ENCODE peak calls at places on chromosome 3, in ten cellular contexts. One of them, this sample, is unnamed.

GRCh38 chr3:134607054-134608022 is 43.5 kb downstream of the KY start:
- DNase-seq in tibial nerve: no peak
- DNase-seq in lower leg skin: no peak
- DNase-seq in neural crest cell: no peak
- DNase-seq in WERI-Rb-1: no peak
- DNase-seq in kidney epithelial cell: no peak
- DNase-seq in Peyer's patch: peak
- DNase-seq in H9: no peak
- DNase-seq in GM10248: no peak
- DNase-seq in heart left ventricle: no peak
- DNase-seq in this sample: no peak

GRCh38 chr3:81585057-81585456 is 176.4 kb downstream of the GBE1 start:
- DNase-seq in H9: no peak
- DNase-seq in tibial nerve: no peak
- DNase-seq in neural crest cell: no peak
- DNase-seq in GM10248: no peak
- DNase-seq in kidney epithelial cell: no peak
- DNase-seq in WERI-Rb-1: no peak
- DNase-seq in lower leg skin: no peak
- DNase-seq in Peyer's patch: no peak
- DNase-seq in heart left ventricle: no peak
- DNase-seq in this sample: no peak

GRCh38 chr3:134895181-134895580 is 100.1 kb downstream of the EPHB1 start:
- DNase-seq in lower leg skin: no peak
- DNase-seq in heart left ventricle: no peak
- DNase-seq in Peyer's patch: no peak
- DNase-seq in H9: no peak
- DNase-seq in GM10248: no peak
- DNase-seq in tibial nerve: no peak
- DNase-seq in neural crest cell: no peak
- DNase-seq in WERI-Rb-1: no peak
- DNase-seq in kidney epithelial cell: no peak
- DNase-seq in this sample: no peak

GRCh38 chr3:8969246-8969645 is 6.0 kb upstream of the RAD18 start:
- DNase-seq in GM10248: no peak
- DNase-seq in kidney epithelial cell: no peak
- DNase-seq in Peyer's patch: no peak
- DNase-seq in neural crest cell: no peak
- DNase-seq in tibial nerve: no peak
- DNase-seq in H9: no peak
- DNase-seq in heart left ventricle: no peak
- DNase-seq in WERI-Rb-1: peak
- DNase-seq in lower leg skin: no peak
- DNase-seq in this sample: no peak

GRCh38 chr3:17287006-17287689 is 402.4 kb downstream of the PLCL2 start:
- DNase-seq in neural crest cell: no peak
- DNase-seq in lower leg skin: no peak
- DNase-seq in heart left ventricle: no peak
- DNase-seq in tibial nerve: no peak
- DNase-seq in WERI-Rb-1: no peak
- DNase-seq in H9: no peak
- DNase-seq in kidney epithelial cell: no peak
- DNase-seq in Peyer's patch: no peak
- DNase-seq in GM10248: no peak
- DNase-seq in this sample: no peak

GRCh38 chr3:10748040-10748439 is 68.0 kb upstream of the SLC6A11 start:
- DNase-seq in WERI-Rb-1: no peak
- DNase-seq in GM10248: no peak
- DNase-seq in H9: no peak
- DNase-seq in Peyer's patch: no peak
- DNase-seq in kidney epithelial cell: no peak
- DNase-seq in neural crest cell: no peak
- DNase-seq in lower leg skin: no peak
- DNase-seq in heart left ventricle: no peak
- DNase-seq in tibial nerve: no peak
- DNase-seq in this sample: no peak

GRCh38 chr3:130707914-130708601 is 38.6 kb downstream of the PIK3R4 start:
- DNase-seq in GM10248: no peak
- DNase-seq in neural crest cell: no peak
- DNase-seq in lower leg skin: no peak
- DNase-seq in tibial nerve: no peak
- DNase-seq in WERI-Rb-1: no peak
- DNase-seq in Peyer's patch: no peak
- DNase-seq in kidney epithelial cell: no peak
- DNase-seq in H9: no peak
- DNase-seq in heart left ventricle: no peak
- DNase-seq in this sample: no peak

GRCh38 chr3:81307221-81307620 is 454.2 kb downstream of the GBE1 start:
- DNase-seq in heart left ventricle: no peak
- DNase-seq in tibial nerve: no peak
- DNase-seq in GM10248: no peak
- DNase-seq in Peyer's patch: no peak
- DNase-seq in neural crest cell: no peak
- DNase-seq in WERI-Rb-1: no peak
- DNase-seq in H9: no peak
- DNase-seq in lower leg skin: no peak
- DNase-seq in kidney epithelial cell: no peak
- DNase-seq in this sample: no peak

GRCh38 chr3:46482632-46483311 is 15.0 kb upstream of the RTP3 start:
- DNase-seq in GM10248: no peak
- DNase-seq in WERI-Rb-1: no peak
- DNase-seq in Peyer's patch: no peak
- DNase-seq in lower leg skin: no peak
- DNase-seq in kidney epithelial cell: peak
- DNase-seq in H9: no peak
- DNase-seq in neural crest cell: no peak
- DNase-seq in heart left ventricle: no peak
- DNase-seq in tibial nerve: no peak
- DNase-seq in this sample: no peak

GRCh38 chr3:156533205-156533604 is 21.7 kb downstream of the SSR3 start:
- DNase-seq in GM10248: no peak
- DNase-seq in tibial nerve: no peak
- DNase-seq in neural crest cell: no peak
- DNase-seq in Peyer's patch: no peak
- DNase-seq in WERI-Rb-1: no peak
- DNase-seq in H9: no peak
- DNase-seq in kidney epithelial cell: no peak
- DNase-seq in heart left ventricle: peak
- DNase-seq in lower leg skin: no peak
- DNase-seq in this sample: no peak

GRCh38 chr3:101521251-101521701 is 8.3 kb upstream of the SENP7 start:
- DNase-seq in tibial nerve: no peak
- DNase-seq in WERI-Rb-1: no peak
- DNase-seq in lower leg skin: no peak
- DNase-seq in neural crest cell: no peak
- DNase-seq in Peyer's patch: no peak
- DNase-seq in H9: no peak
- DNase-seq in kidney epithelial cell: no peak
- DNase-seq in GM10248: no peak
- DNase-seq in heart left ventricle: no peak
- DNase-seq in this sample: no peak

GRCh38 chr3:45034612-45035252 is 8.6 kb downstream of the CLEC3B start:
- DNase-seq in H9: no peak
- DNase-seq in tibial nerve: peak
- DNase-seq in WERI-Rb-1: peak
- DNase-seq in GM10248: peak
- DNase-seq in Peyer's patch: peak
- DNase-seq in neural crest cell: no peak
- DNase-seq in lower leg skin: peak
- DNase-seq in heart left ventricle: peak
- DNase-seq in kidney epithelial cell: no peak
- DNase-seq in this sample: peak

GRCh38 chr3:173583496-173583895 is 186.0 kb downstream of the NLGN1 start:
- DNase-seq in tibial nerve: no peak
- DNase-seq in H9: no peak
- DNase-seq in GM10248: no peak
- DNase-seq in lower leg skin: no peak
- DNase-seq in WERI-Rb-1: no peak
- DNase-seq in heart left ventricle: no peak
- DNase-seq in neural crest cell: no peak
- DNase-seq in Peyer's patch: no peak
- DNase-seq in kidney epithelial cell: no peak
- DNase-seq in this sample: no peak

DNA sequence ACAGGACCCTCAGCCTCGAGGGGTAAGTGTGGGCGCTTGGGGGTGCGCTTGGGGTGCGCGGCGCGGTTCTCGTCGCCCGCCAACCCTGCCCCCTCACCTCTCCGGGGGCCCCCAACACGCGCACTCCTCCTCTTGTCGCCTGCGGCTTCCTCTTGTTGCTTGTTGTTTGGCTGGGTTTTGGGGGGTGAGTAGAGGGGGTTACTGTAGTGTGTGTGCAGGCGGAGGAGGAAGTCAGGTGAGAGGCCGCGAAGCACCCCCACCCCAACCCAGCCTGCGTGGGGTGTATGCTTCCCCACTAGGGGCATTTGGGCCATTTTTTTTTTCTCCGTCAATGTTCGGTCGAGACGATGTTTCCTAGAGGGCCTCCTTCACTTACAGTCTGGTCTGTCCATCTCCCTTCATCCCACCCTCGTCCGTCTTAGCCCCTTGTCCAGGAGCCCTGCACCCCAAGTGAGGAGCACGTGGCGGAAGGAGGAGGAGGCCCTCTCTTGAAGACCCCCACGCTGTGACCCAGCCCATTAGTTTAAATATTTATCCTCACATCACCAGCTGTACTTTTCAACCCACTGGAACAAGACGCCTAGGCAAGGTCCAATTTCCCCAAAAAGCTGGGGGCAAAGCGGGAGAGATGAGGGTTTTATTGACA is 20.4 kb upstream of the SATB1 start:
- DNase-seq in kidney epithelial cell: no peak
- DNase-seq in GM10248: no peak
- DNase-seq in tibial nerve: no peak
- DNase-seq in WERI-Rb-1: peak
- DNase-seq in lower leg skin: no peak
- DNase-seq in heart left ventricle: no peak
- DNase-seq in Peyer's patch: peak
- DNase-seq in neural crest cell: no peak
- DNase-seq in H9: no peak
- DNase-seq in this sample: peak
- TF ChIP-seq CTCF in kidney epithelial cell: peak
- TF ChIP-seq CTCF in GM10248: no peak
- TF ChIP-seq CTCF in tibial nerve: no peak
- TF ChIP-seq CTCF in WERI-Rb-1: peak
- TF ChIP-seq CTCF in lower leg skin: no peak
- TF ChIP-seq CTCF in heart left ventricle: no peak
- TF ChIP-seq CTCF in Peyer's patch: peak
- TF ChIP-seq CTCF in neural crest cell: no peak
- TF ChIP-seq CTCF in H9: no peak
- TF ChIP-seq CTCF in this sample: no peak

GRCh38 chr3:7546219-7546618 is 685.3 kb downstream of the GRM7 start:
- DNase-seq in kidney epithelial cell: peak
- DNase-seq in GM10248: no peak
- DNase-seq in heart left ventricle: no peak
- DNase-seq in neural crest cell: no peak
- DNase-seq in tibial nerve: no peak
- DNase-seq in lower leg skin: no peak
- DNase-seq in Peyer's patch: no peak
- DNase-seq in H9: no peak
- DNase-seq in WERI-Rb-1: no peak
- DNase-seq in this sample: no peak
- TF ChIP-seq CTCF in kidney epithelial cell: peak
- TF ChIP-seq CTCF in GM10248: no peak
- TF ChIP-seq CTCF in heart left ventricle: peak
- TF ChIP-seq CTCF in neural crest cell: no peak
- TF ChIP-seq CTCF in tibial nerve: no peak
- TF ChIP-seq CTCF in lower leg skin: no peak
- TF ChIP-seq CTCF in Peyer's patch: no peak
- TF ChIP-seq CTCF in H9: no peak
- TF ChIP-seq CTCF in WERI-Rb-1: peak
- TF ChIP-seq CTCF in this sample: no peak

GRCh38 chr3:158908187-158908762 is 106.4 kb downstream of the MFSD1 start:
- DNase-seq in tibial nerve: no peak
- DNase-seq in GM10248: no peak
- DNase-seq in Peyer's patch: no peak
- DNase-seq in lower leg skin: no peak
- DNase-seq in kidney epithelial cell: no peak
- DNase-seq in WERI-Rb-1: no peak
- DNase-seq in heart left ventricle: no peak
- DNase-seq in neural crest cell: no peak
- DNase-seq in H9: no peak
- DNase-seq in this sample: no peak
- TF ChIP-seq CTCF in tibial nerve: no peak
- TF ChIP-seq CTCF in GM10248: no peak
- TF ChIP-seq CTCF in Peyer's patch: no peak
- TF ChIP-seq CTCF in lower leg skin: no peak
- TF ChIP-seq CTCF in kidney epithelial cell: no peak
- TF ChIP-seq CTCF in WERI-Rb-1: no peak
- TF ChIP-seq CTCF in heart left ventricle: no peak
- TF ChIP-seq CTCF in neural crest cell: peak
- TF ChIP-seq CTCF in H9: no peak
- TF ChIP-seq CTCF in this sample: no peak

DNA sequence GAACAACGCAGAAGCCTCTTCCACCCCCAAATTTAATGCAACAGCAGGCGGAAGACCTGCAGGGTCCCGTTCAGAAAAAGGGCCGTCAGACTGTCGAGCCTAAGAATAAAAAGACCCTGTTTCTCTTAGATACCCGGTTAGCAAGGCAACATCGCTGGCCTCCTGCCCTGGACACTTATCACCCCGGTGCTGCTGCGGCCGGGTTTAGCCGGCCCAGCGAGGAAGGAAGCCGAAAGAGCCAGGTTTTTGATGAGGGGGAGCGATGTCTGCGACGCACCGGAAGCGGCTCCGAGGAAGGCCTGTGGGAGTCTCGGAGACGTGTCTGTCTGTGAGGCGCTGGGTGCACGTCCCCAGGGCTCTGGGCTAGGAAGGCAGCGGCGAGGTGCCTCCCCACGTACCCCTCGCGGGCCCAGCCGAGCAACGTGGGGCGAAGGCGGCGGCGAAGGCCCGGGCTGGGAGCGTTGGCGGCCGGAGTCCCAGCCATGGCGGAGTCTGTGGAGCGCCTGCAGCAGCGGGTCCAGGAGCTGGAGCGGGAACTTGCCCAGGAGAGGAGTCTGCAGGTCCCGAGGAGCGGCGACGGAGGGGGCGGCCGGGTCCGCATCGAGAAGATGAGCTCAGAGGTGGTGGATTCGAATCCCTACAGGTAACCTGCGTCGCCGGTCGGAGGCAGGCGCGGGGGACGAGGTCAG is at the start of gene UBA5:
- DNase-seq in GM10248: peak
- DNase-seq in kidney epithelial cell: no peak
- DNase-seq in neural crest cell: peak
- DNase-seq in tibial nerve: peak
- DNase-seq in H9: peak
- DNase-seq in lower leg skin: peak
- DNase-seq in Peyer's patch: peak
- DNase-seq in heart left ventricle: peak
- DNase-seq in WERI-Rb-1: peak
- DNase-seq in this sample: peak
- TF ChIP-seq CTCF in GM10248: no peak
- TF ChIP-seq CTCF in kidney epithelial cell: no peak
- TF ChIP-seq CTCF in neural crest cell: no peak
- TF ChIP-seq CTCF in tibial nerve: no peak
- TF ChIP-seq CTCF in H9: no peak
- TF ChIP-seq CTCF in lower leg skin: no peak
- TF ChIP-seq CTCF in Peyer's patch: no peak
- TF ChIP-seq CTCF in heart left ventricle: no peak
- TF ChIP-seq CTCF in WERI-Rb-1: no peak
- TF ChIP-seq CTCF in this sample: no peak

This sample was measured in GM20000.